ENCODE peak calls at places on chromosomes 2 and 18, in ten cellular contexts. S, N, P, T, Q, K, B, A, J and I are unnamed samples.

GRCh38 chr2:42903821-42904575 is 111.6 kb upstream of the HAAO start:
- DNase-seq in S (no peak), N (no peak), P (no peak), T (no peak), Q (no peak), K (no peak), B (no peak), A (no peak), J (no peak), I (no peak)

GRCh38 chr2:16623046-16623445 is 42.6 kb downstream of the CYRIA start:
- DNase-seq in S (peak), N (no peak), P (peak), T (peak), Q (no peak), K (no peak), B (no peak), A (no peak), J (no peak), I (peak)

GRCh38 chr2:233990261-233990798 is 60.2 kb upstream of the SPP2 start:
- DNase-seq in S (no peak), N (no peak), P (no peak), T (no peak), Q (no peak), K (no peak), B (no peak), A (no peak), J (no peak), I (no peak)

GRCh38 chr2:224885295-224885694 is 157.0 kb downstream of the DOCK10 start:
- DNase-seq in S (peak), N (no peak), P (no peak), T (no peak), Q (no peak), K (no peak), B (no peak), A (no peak), J (no peak), I (no peak)

GRCh38 chr18:62942578-62942977 is 227.2 kb downstream of the PHLPP1 start:
- DNase-seq in S (no peak), N (no peak), P (no peak), T (no peak), Q (no peak), K (no peak), B (no peak), A (no peak), J (no peak), I (no peak)

GRCh38 chr2:239871481-239872435 is 153.4 kb downstream of the NDUFA10 start:
- DNase-seq in S (no peak), N (no peak), P (no peak), T (no peak), Q (no peak), K (no peak), B (no peak), A (no peak), J (no peak), I (no peak)

GRCh38 chr2:168961450-168962229 is 60.5 kb downstream of the G6PC2 start:
- DNase-seq in S (peak), N (peak), P (peak), T (peak), Q (no peak), K (peak), B (no peak), A (peak), J (no peak), I (peak)

GRCh38 chr18:76358774-76359173 is 136.3 kb downstream of the ZNF516 start:
- DNase-seq in S (no peak), N (no peak), P (no peak), T (no peak), Q (no peak), K (no peak), B (no peak), A (no peak), J (no peak), I (no peak)

DNA sequence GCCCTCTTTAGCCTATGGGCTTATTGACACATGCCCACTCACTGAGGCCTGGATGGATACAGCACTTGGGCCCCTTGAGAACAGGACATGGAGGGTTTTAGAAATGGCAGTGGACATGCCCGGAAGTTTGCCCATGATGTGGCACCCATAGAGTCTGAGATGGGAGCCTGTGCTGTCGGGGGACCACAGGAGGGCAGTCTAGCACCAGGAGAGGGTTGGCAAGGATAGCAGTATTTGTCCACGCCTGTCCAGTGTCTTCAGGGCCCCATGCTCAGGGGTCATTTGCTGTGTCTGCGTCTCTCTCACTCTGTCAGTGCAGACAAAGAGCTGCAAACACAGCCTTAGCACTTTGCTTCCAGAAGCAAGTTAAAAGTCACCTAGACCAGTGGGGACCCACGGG is 48.7 kb downstream of the IL1RL2 start:
- DNase-seq in S (no peak), N (peak), P (peak), T (no peak), Q (no peak), K (no peak), B (no peak), A (peak), J (no peak), I (peak)
- TF ChIP-seq CTCF in S (peak), N (peak), P (peak), T (peak), Q (no peak), K (no peak), B (peak), A (peak), J (no peak), I (peak)

DNA sequence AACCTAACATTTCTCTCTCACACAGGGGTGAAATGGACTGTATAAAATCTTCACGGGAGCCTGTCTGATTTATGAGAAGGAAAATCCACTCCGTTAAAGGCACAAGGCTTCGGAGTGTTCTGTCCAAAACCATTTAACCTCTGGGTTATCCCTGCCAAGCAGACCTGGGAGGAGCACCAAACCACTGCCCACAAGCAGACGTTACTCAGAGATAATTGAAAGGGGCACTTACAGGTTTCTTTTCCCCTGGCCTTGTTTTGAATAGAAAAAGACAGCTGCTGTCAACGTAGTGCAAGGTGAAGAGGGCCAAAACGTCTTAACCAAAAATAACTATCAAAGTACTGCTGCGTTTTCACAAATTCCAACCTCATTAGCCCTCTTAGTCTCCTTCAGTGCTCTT is 184.3 kb upstream of the DOK6 start:
- DNase-seq in S (no peak), N (no peak), P (no peak), T (no peak), Q (no peak), K (no peak), B (no peak), A (no peak), J (no peak), I (no peak)
- H3K4me3 ChIP-seq in S (no peak), N (no peak), P (no peak), T (no peak), Q (no peak), K (no peak), B (no peak), A (no peak), J (no peak), I (no peak)

GRCh38 chr18:54931152-54931551 is 28.1 kb downstream of the CCDC68 start:
- DNase-seq in S (no peak), N (no peak), P (no peak), T (no peak), Q (no peak), K (no peak), B (no peak), A (no peak), J (no peak), I (no peak)
- TF ChIP-seq CTCF in S (no peak), N (no peak), P (no peak), T (no peak), Q (no peak), K (no peak), B (no peak), A (no peak), J (no peak), I (no peak)

DNA sequence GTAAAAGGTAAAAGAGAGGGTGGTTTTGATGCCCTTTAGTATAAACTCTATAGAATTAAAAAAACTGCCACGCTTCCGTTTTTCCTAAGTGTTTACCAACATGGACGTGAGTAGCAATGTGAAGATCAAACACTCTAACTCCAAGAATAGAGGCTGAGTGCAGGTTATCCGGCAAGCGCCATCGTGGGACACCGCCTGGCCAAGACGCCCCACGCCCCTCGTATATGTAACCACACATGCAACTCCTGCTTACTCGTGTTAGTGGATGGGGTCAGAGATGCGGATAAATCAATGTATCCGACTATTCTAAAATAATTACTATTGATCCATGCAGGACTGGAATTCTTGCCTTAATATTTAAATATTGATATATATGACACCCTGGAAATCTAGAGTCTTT is 741.3 kb downstream of the GALR1 start:
- DNase-seq in S (no peak), N (no peak), P (no peak), T (no peak), Q (no peak), K (no peak), B (no peak), A (no peak), J (no peak), I (no peak)
- H3K4me3 ChIP-seq in S (no peak), N (no peak), P (no peak), T (no peak), Q (no peak), K (no peak), B (no peak), A (no peak), J (no peak), I (no peak)

DNA sequence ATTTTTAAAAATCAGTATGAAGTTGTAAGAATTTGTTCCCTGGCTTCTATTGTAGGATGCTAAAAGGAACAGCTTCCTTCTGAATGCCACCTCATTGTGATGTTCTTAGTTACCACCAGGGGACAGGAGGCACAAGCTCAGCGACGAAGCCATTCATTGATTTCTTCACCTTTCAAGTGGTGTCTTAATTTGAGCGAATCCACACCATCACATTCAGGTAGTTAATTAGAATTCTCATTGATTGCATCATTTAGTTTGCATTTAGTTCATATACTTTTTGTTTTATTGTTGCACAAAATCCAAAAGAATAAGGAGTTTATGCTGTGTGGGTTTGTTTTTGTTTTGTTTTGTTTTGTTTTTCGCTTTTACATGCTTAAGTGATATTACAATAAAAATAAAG is 23.1 kb downstream of the CYP27C1 start:
- DNase-seq in S (no peak), N (no peak), P (no peak), T (no peak), Q (no peak), K (peak), B (no peak), A (peak), J (no peak), I (no peak)
- TF ChIP-seq CTCF in S (peak), N (peak), P (peak), T (peak), Q (no peak), K (peak), B (no peak), A (peak), J (no peak), I (peak)

DNA sequence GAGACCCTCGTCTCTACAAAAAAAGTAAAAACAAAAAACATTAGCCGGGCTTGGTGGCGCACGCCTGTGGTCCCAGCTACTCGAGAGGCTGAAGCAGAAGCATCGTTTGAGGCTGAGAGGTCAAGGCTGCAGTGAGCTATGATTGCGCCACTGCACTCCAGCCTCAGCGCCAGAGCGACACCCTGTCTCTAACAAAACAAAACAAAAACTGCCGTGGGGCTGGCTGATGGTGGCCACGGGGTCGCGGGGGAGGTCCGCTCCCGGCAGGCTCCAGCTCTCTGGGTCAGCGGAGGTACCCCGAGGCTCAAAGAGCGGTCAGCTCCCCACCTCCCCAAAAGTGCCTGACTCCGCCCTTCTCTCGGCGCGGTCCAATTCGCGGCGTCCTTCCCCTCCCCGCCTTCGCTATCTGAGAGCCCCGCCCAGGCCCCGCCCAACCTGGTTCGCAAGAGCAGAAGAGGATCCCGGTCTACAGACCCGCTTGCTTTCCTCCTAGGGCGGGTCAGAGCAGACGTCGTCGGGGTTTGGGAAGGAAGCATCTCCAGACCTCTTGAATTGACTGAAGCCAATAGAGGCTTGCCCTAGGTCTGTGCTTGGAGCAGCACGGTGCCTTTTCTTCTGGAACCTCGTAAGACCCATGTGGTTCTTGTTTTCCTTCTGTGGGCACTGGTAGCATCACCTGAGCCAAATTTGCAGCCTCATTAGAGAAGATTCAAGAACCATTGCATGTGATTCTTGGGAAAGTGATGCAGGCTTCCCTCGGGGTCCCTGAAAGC is 7.8 kb downstream of the RAX start:
- DNase-seq in S (no peak), N (no peak), P (no peak), T (no peak), Q (no peak), K (no peak), B (no peak), A (no peak), J (no peak), I (no peak)
- H3K4me3 ChIP-seq in S (peak), N (no peak), P (peak), T (peak), Q (peak), K (no peak), B (peak), A (no peak), J (no peak), I (peak)